ENCODE peak calls at places on chromosomes 3 and 15, in six cellular contexts. F, Q, P, C, E and O are unnamed samples.

GRCh38 chr3:29280675-29281264 is at the start of gene RBMS3:
- DNase-seq in C (peak; percentile 90), E (peak; percentile 86), Q (no peak), P (no peak), F (peak; percentile 6), O (no peak)

GRCh38 chr15:96107922-96108321 is 222.6 kb upstream of the NR2F2 start:
- DNase-seq in P (no peak), F (no peak), C (no peak), Q (no peak), E (no peak), O (no peak)

GRCh38 chr3:179473565-179473964 is 22.3 kb upstream of the GNB4 start:
- DNase-seq in F (no peak), C (no peak), E (no peak), P (no peak), Q (peak; percentile 23), O (no peak)

GRCh38 chr3:186506846-186507245 is 37.3 kb downstream of the CRYGS start:
- DNase-seq in P (no peak), E (no peak), Q (no peak), C (no peak), F (no peak), O (no peak)

GRCh38 chr3:188219147-188219546 is 65.2 kb downstream of the LPP start:
- DNase-seq in Q (no peak), P (no peak), C (no peak), F (no peak), E (no peak), O (no peak)

GRCh38 chr3:195385526-195385925 is 57.3 kb downstream of the ACAP2 start:
- DNase-seq in Q (peak; percentile 61), P (no peak), C (no peak), E (peak; percentile 3), F (no peak), O (no peak)

GRCh38 chr3:111210003-111210699 is 138.5 kb downstream of the NECTIN3 start:
- DNase-seq in P (no peak), F (no peak), Q (no peak), C (no peak), E (no peak), O (no peak)

GRCh38 chr3:62824965-62825592 is 50.1 kb downstream of the CADPS start:
- DNase-seq in C (no peak), F (no peak), E (no peak), Q (no peak), P (no peak), O (no peak)

GRCh38 chr15:69802432-69802831 is 295.3 kb downstream of the TLE3 start:
- DNase-seq in P (no peak), Q (no peak), F (no peak), E (no peak), C (no peak), O (no peak)

GRCh38 chr3:9897408-9898372 is 5.0 kb upstream of the IL17RE start:
- DNase-seq in Q (no peak), P (no peak), E (no peak), F (no peak), C (peak; percentile 82), O (no peak)

GRCh38 chr15:31256385-31257265 is 70.0 kb upstream of the KLF13 start:
- DNase-seq in Q (no peak), C (no peak), P (no peak), F (no peak), E (no peak), O (no peak)

GRCh38 chr3:195914648-195915473 is 6.5 kb upstream of the TNK2 start:
- DNase-seq in C (peak; percentile 98), Q (no peak), F (peak; percentile 95), P (no peak), E (peak; percentile 94), O (no peak)

GRCh38 chr3:55692958-55693558 is 206.0 kb upstream of the WNT5A start:
- DNase-seq in E (no peak), P (no peak), F (no peak), C (peak; percentile 19), Q (no peak), O (no peak)

GRCh38 chr3:40741729-40742128 is 217.0 kb downstream of the ZNF621 start:
- DNase-seq in Q (no peak), E (no peak), C (no peak), F (no peak), P (no peak), O (peak; percentile 38)